ENCODE peak calls at places on chromosome 17, in ten cellular contexts. W, K, L, P, V, Y, H, I, T and D are unnamed samples.

GRCh38 chr17:44900894-44901293 is 1.6 kb upstream of the EFTUD2 start:
- DNase-seq in W (no peak), K (no peak), L (no peak), P (peak; percentile 90), V (no peak), Y (no peak), H (peak; percentile 31), I (no peak), T (peak; percentile 85), D (peak; percentile 82)

GRCh38 chr17:67994827-67995567 is 1.3 kb downstream of the C17orf58 start:
- DNase-seq in W (no peak), K (no peak), L (no peak), P (peak; percentile 78), V (no peak), Y (peak; percentile 72), H (peak; percentile 72), I (no peak), T (peak; percentile 86), D (peak; percentile 76)

GRCh38 chr17:49707246-49707607 is 537 bp downstream of the SLC35B1 start:
- DNase-seq in W (no peak), K (no peak), L (no peak), P (no peak), V (no peak), Y (no peak), H (no peak), I (no peak), T (peak; percentile 29), D (no peak)

GRCh38 chr17:50765454-50766221 is 1.7 kb downstream of the ANKRD40CL start:
- DNase-seq in W (no peak), K (peak; percentile 80), L (no peak), P (no peak), V (no peak), Y (no peak), H (no peak), I (no peak), T (no peak), D (no peak)

GRCh38 chr17:63185420-63185819 is 219.4 kb downstream of the TANC2 start:
- DNase-seq in W (no peak), K (no peak), L (no peak), P (no peak), V (no peak), Y (no peak), H (no peak), I (no peak), T (peak; percentile 11), D (no peak)

GRCh38 chr17:49316889-49317288 is 45.2 kb downstream of the ZNF652 start:
- DNase-seq in W (no peak), K (no peak), L (no peak), P (no peak), V (no peak), Y (no peak), H (no peak), I (no peak), T (no peak), D (no peak)

GRCh38 chr17:28086519-28086918 is 44.0 kb downstream of the NLK start:
- DNase-seq in W (no peak), K (no peak), L (no peak), P (peak; percentile 22), V (no peak), Y (no peak), H (no peak), I (no peak), T (peak; percentile 81), D (no peak)

GRCh38 chr17:6437466-6437865 is 2.5 kb upstream of the AIPL1 start:
- DNase-seq in W (no peak), K (no peak), L (no peak), P (no peak), V (no peak), Y (no peak), H (no peak), I (no peak), T (no peak), D (no peak)

GRCh38 chr17:6346986-6347385 is 87.9 kb downstream of the AIPL1 start:
- DNase-seq in W (no peak), K (no peak), L (no peak), P (no peak), V (no peak), Y (no peak), H (no peak), I (peak; percentile 68), T (no peak), D (no peak)

GRCh38 chr17:30415491-30415890 is 36.8 kb downstream of the CPD start:
- DNase-seq in W (no peak), K (no peak), L (no peak), P (no peak), V (no peak), Y (no peak), H (no peak), I (no peak), T (peak; percentile 47), D (no peak)

GRCh38 chr17:57986841-57987581 is 1.0 kb downstream of the VEZF1 start:
- DNase-seq in W (peak; percentile 47), K (peak; percentile 67), L (peak; percentile 40), P (peak; percentile 75), V (no peak), Y (no peak), H (peak; percentile 56), I (peak; percentile 88), T (peak; percentile 91), D (no peak)

GRCh38 chr17:81097943-81098308 is 63.0 kb downstream of the BAIAP2 start:
- DNase-seq in W (no peak), K (no peak), L (no peak), P (peak; percentile 87), V (no peak), Y (no peak), H (peak; percentile 37), I (no peak), T (peak; percentile 84), D (no peak)

GRCh38 chr17:61338874-61339478 is 60.7 kb upstream of the TBX2 start:
- DNase-seq in W (no peak), K (no peak), L (no peak), P (no peak), V (no peak), Y (no peak), H (no peak), I (no peak), T (no peak), D (no peak)

GRCh38 chr17:66549731-66550207 is 247.4 kb downstream of the PRKCA start:
- DNase-seq in W (no peak), K (no peak), L (no peak), P (peak; percentile 82), V (no peak), Y (peak; percentile 24), H (peak; percentile 66), I (no peak), T (peak; percentile 90), D (peak; percentile 66)